ENCODE peak calls at places on chromosomes 11 and 22, in four cellular contexts. A is endodermal cell; T is stimulated activated CD4-positive, alpha-beta T cell treated with anti-CD3 and anti-CD28 coated beads, Interleukin-15, amount 100 ng/mL, for 24 hours; B is Caki2. W is an unnamed sample.

GRCh38 chr11:10042699-10043098 is 251.3 kb downstream of the SBF2 start:
- DNase-seq in A (no peak), T (no peak), B (no peak), W (no peak)

GRCh38 chr11:765025-765801 is 12.1 kb downstream of the GATD1 start:
- DNase-seq in A (peak; percentile 92), T (peak; percentile 70), B (peak; percentile 63), W (no peak)

GRCh38 chr22:17915188-17915587 is 109.2 kb downstream of the MICAL3 start:
- DNase-seq in A (no peak), T (no peak), B (no peak), W (no peak)

GRCh38 chr11:66820381-66820780 is 22.9 kb upstream of the RCE1 start:
- DNase-seq in A (peak; percentile 22), T (no peak), B (no peak), W (no peak)

GRCh38 chr11:64371201-64371600 is 12.2 kb downstream of the RPS6KA4 start:
- DNase-seq in A (no peak), T (no peak), B (no peak), W (no peak)

GRCh38 chr11:116379185-116379828 is 393.5 kb downstream of the BUD13 start:
- DNase-seq in A (peak; percentile 88), T (peak; percentile 7), B (peak; percentile 6), W (no peak)

GRCh38 chr11:8285228-8285627 is 21.6 kb upstream of the LMO1 start:
- DNase-seq in A (no peak), T (no peak), B (no peak), W (no peak)

GRCh38 chr22:38706101-38706884 is 549 bp downstream of the GTPBP1 start:
- DNase-seq in A (peak; percentile 68), T (peak; percentile 51), B (peak; percentile 37), W (no peak)

GRCh38 chr11:5666396-5666780 is 18.5 kb downstream of the TRIM5 start:
- DNase-seq in A (no peak), T (no peak), B (no peak), W (no peak)

W was measured in putamen.